ENCODE peak calls at places on chromosomes 4 and X, in four cellular contexts. One of them, this sample, is unnamed.

GRCh38 chr4:16239086-16239485 is 12.8 kb upstream of the TAPT1 start:
- DNase-seq in H1: no peak
- DNase-seq in prostate gland: no peak
- DNase-seq in GM12891: no peak
- DNase-seq in this sample: no peak

GRCh38 chr4:137892134-137892533 is 350.0 kb downstream of the SLC7A11 start:
- DNase-seq in prostate gland: no peak
- DNase-seq in GM12891: no peak
- DNase-seq in H1: no peak
- DNase-seq in this sample: no peak

GRCh38 chr4:30717208-30718020 is 2.8 kb upstream of the PCDH7 start:
- DNase-seq in H1: no peak
- DNase-seq in GM12891: no peak
- DNase-seq in prostate gland: peak
- DNase-seq in this sample: peak

GRCh38 chr4:7806080-7806630 is 133.5 kb downstream of the AFAP1 start:
- DNase-seq in H1: no peak
- DNase-seq in prostate gland: peak
- DNase-seq in GM12891: no peak
- DNase-seq in this sample: peak

GRCh38 chr4:13920901-13921300 is 293.4 kb upstream of the BOD1L1 start:
- DNase-seq in GM12891: no peak
- DNase-seq in prostate gland: no peak
- DNase-seq in H1: peak
- DNase-seq in this sample: peak

GRCh38 chr4:138398297-138398696 is 156.1 kb upstream of the SLC7A11 start:
- DNase-seq in prostate gland: no peak
- DNase-seq in H1: peak
- DNase-seq in GM12891: no peak
- DNase-seq in this sample: no peak

GRCh38 chr4:2249526-2249991 is 7.6 kb upstream of the HAUS3 start:
- DNase-seq in H1: no peak
- DNase-seq in GM12891: peak
- DNase-seq in prostate gland: no peak
- DNase-seq in this sample: no peak

GRCh38 chrX:48883729-48884128 is 13.8 kb downstream of the TIMM17B start:
- DNase-seq in prostate gland: no peak
- DNase-seq in H1: no peak
- DNase-seq in GM12891: no peak
- DNase-seq in this sample: no peak

GRCh38 chr4:46886711-46887110 is 22.3 kb downstream of the COX7B2 start:
- DNase-seq in H1: no peak
- DNase-seq in GM12891: no peak
- DNase-seq in prostate gland: no peak
- DNase-seq in this sample: no peak

GRCh38 chrX:37754518-37754917 is 25.3 kb upstream of the CYBB start:
- DNase-seq in prostate gland: no peak
- DNase-seq in H1: no peak
- DNase-seq in GM12891: no peak
- DNase-seq in this sample: no peak

GRCh38 chrX:104151037-104151436 is 5.8 kb downstream of the SLC25A53 start:
- DNase-seq in GM12891: no peak
- DNase-seq in prostate gland: no peak
- DNase-seq in H1: no peak
- DNase-seq in this sample: no peak

DNA sequence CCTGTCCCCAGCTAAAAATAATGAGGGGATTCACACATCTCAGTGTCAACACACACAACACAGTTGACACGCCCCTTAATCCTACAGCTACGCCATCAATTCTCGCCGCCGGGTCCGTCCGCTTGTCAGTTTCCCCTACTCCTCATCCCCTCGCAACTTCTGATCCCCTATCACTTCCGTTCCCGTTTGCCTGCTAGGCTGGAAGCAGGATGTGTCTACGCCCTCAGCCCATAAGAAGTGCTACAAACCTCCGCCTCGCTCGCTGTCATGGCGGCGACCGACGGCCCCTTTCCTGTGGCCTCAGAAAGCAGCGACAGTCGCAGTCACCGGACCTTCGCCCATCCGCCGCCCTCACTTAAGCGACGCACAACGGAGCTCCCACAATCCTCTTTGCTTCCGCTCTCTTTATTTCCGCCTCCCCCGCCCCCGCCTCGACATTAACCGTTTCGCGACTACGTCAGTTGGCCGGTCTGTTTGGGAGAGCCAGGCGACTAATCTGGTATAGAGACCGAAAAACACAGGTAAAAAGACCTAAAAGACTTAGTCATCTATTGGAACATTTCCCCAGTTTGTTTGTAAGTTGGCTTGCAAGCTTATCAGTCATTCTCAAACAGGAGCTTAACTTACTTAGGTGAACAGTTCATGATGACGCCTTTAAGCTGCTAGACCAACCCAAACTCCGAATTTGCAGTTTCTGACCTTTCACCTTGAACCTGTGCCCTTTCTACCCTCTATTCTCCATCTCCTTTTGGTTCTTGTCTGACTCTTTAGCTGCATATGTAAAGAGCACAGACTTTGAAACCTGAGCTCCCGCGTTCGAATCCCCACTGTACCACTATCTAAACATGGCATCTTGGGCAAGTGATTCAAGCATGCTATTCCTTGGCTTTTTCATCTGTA is at the start of gene SLC25A53:
- DNase-seq in H1: peak
- DNase-seq in prostate gland: peak
- DNase-seq in GM12891: peak
- DNase-seq in this sample: peak
- TF ChIP-seq POLR2AphosphoS5 in H1: no peak
- TF ChIP-seq POLR2AphosphoS5 in prostate gland: peak
- TF ChIP-seq POLR2AphosphoS5 in GM12891: peak
- TF ChIP-seq POLR2AphosphoS5 in this sample: peak

DNA sequence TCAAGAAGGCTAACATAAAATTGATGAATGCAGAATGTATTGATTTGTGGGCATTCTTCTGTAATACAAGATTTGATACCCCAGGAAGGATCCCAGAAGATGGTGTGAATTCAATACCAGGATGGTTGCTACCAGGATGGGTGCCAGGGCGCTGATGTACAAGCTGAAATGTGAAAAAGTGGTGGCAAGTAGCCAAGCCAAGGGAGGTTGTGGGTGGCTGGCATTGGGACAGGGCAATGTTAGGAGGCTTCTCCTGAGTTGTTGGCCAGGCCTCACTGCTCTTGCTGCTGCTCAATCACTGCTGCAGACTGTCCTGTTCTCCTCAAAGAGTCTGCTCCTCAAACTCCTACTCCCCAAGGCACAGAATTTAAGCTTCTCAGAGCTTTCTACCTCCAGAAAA is 77.1 kb downstream of the RBM46 start:
- DNase-seq in GM12891: no peak
- DNase-seq in prostate gland: no peak
- DNase-seq in H1: no peak
- DNase-seq in this sample: no peak
- TF ChIP-seq POLR2AphosphoS5 in GM12891: no peak
- TF ChIP-seq POLR2AphosphoS5 in prostate gland: no peak
- TF ChIP-seq POLR2AphosphoS5 in H1: no peak
- TF ChIP-seq POLR2AphosphoS5 in this sample: no peak

DNA sequence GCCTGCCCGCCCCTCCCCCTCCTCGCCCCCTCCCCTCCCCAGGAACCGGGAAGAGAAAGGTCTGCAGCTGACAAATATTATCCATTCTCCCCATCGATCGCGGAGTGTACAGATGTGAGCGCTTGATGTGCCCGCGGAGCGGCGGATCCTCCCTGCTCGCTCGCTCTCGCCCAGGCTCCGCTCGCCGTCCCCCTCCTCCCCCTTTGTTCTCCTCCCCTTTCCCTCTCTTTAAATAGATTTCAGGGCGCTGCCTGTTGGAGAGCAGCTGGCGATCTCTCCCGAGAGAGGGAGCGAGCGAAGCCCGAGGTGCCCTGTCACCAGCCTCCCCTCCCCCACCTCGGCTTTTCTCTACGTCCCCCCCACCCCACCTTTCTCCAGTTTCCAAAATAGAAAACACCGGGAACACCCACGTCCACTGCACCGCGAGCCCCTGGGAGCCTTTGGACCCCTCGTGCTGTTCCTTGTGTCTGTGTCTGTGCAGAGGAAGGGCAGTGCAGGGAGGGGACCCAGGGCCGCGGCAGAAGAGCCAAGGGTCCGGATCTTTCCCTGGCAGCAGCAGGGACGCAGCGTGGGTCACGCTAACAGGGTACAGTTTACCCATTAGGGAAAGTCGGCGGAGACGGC is 56.6 kb upstream of the BCOR start:
- DNase-seq in prostate gland: no peak
- DNase-seq in GM12891: no peak
- DNase-seq in H1: no peak
- DNase-seq in this sample: no peak
- TF ChIP-seq POLR2AphosphoS5 in prostate gland: no peak
- TF ChIP-seq POLR2AphosphoS5 in GM12891: no peak
- TF ChIP-seq POLR2AphosphoS5 in H1: no peak
- TF ChIP-seq POLR2AphosphoS5 in this sample: no peak

GRCh38 chrX:47523297-47523696 is 37.7 kb upstream of the ARAF start:
- DNase-seq in prostate gland: peak
- DNase-seq in H1: peak
- DNase-seq in GM12891: peak
- DNase-seq in this sample: peak
- TF ChIP-seq POLR2AphosphoS5 in prostate gland: peak
- TF ChIP-seq POLR2AphosphoS5 in H1: no peak
- TF ChIP-seq POLR2AphosphoS5 in GM12891: no peak
- TF ChIP-seq POLR2AphosphoS5 in this sample: no peak

DNA sequence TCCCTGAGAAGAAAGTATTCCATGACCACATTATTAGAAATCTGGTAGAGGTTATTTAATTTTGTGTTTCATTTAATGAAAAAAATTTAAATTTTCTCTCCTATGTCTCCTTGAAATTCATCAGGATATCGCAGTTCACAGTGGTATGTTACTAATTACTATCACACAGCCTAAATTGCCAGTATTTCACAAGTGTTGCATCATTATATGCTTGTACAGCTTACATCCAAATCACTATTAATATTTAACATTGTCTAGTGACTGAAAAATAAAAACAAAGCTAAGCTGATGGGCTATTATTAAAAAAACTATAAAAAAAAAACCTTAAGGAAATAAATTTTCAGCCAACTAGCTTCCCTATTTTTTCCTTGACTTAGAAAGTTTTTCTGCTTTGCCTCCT is 227.6 kb downstream of the NAF1 start:
- DNase-seq in prostate gland: no peak
- DNase-seq in GM12891: no peak
- DNase-seq in H1: no peak
- DNase-seq in this sample: no peak
- TF ChIP-seq POLR2AphosphoS5 in prostate gland: no peak
- TF ChIP-seq POLR2AphosphoS5 in GM12891: no peak
- TF ChIP-seq POLR2AphosphoS5 in H1: no peak
- TF ChIP-seq POLR2AphosphoS5 in this sample: no peak

GRCh38 chr4:173585876-173586572 is 56.0 kb upstream of the HAND2 start:
- DNase-seq in prostate gland: no peak
- DNase-seq in H1: no peak
- DNase-seq in GM12891: no peak
- DNase-seq in this sample: no peak
- TF ChIP-seq POLR2AphosphoS5 in prostate gland: no peak
- TF ChIP-seq POLR2AphosphoS5 in H1: no peak
- TF ChIP-seq POLR2AphosphoS5 in GM12891: no peak
- TF ChIP-seq POLR2AphosphoS5 in this sample: no peak

GRCh38 chr4:120052840-120053239 is 13.8 kb downstream of the MAD2L1 start:
- DNase-seq in H1: no peak
- DNase-seq in prostate gland: no peak
- DNase-seq in GM12891: no peak
- DNase-seq in this sample: no peak
- TF ChIP-seq POLR2AphosphoS5 in H1: no peak
- TF ChIP-seq POLR2AphosphoS5 in prostate gland: no peak
- TF ChIP-seq POLR2AphosphoS5 in GM12891: no peak
- TF ChIP-seq POLR2AphosphoS5 in this sample: no peak

This sample was measured in transverse colon.